ENCODE peak calls at places on chromosomes 5 and 9, in nine cellular contexts. One of them, this sample, is unnamed.

GRCh38 chr5:135433626-135434426 is 13.3 kb downstream of the DCANP1 start:
- DNase-seq in endothelial cell: no peak
- DNase-seq in A549: no peak
- DNase-seq in coronary artery: no peak
- DNase-seq in GM20000: no peak
- DNase-seq in colonic mucosa: no peak
- DNase-seq in fibroblast of mammary gland: peak
- DNase-seq in GM13977: no peak
- DNase-seq in neural crest cell: no peak
- DNase-seq in this sample: no peak

GRCh38 chr9:18786936-18787658 is 245.9 kb downstream of the SAXO1 start:
- DNase-seq in endothelial cell: no peak
- DNase-seq in colonic mucosa: no peak
- DNase-seq in GM13977: no peak
- DNase-seq in A549: no peak
- DNase-seq in fibroblast of mammary gland: peak
- DNase-seq in coronary artery: no peak
- DNase-seq in neural crest cell: no peak
- DNase-seq in GM20000: no peak
- DNase-seq in this sample: no peak

GRCh38 chr9:19465571-19466267 is 56.9 kb downstream of the ACER2 start:
- DNase-seq in endothelial cell: no peak
- DNase-seq in neural crest cell: no peak
- DNase-seq in A549: no peak
- DNase-seq in GM20000: no peak
- DNase-seq in fibroblast of mammary gland: no peak
- DNase-seq in GM13977: no peak
- DNase-seq in colonic mucosa: no peak
- DNase-seq in coronary artery: no peak
- DNase-seq in this sample: no peak

GRCh38 chr5:172591636-172592035 is 49.4 kb upstream of the NEURL1B start:
- DNase-seq in GM13977: no peak
- DNase-seq in colonic mucosa: no peak
- DNase-seq in neural crest cell: no peak
- DNase-seq in coronary artery: no peak
- DNase-seq in endothelial cell: no peak
- DNase-seq in fibroblast of mammary gland: no peak
- DNase-seq in GM20000: no peak
- DNase-seq in A549: no peak
- DNase-seq in this sample: no peak

GRCh38 chr5:111929892-111930291 is 172.9 kb upstream of the NREP start:
- DNase-seq in colonic mucosa: no peak
- DNase-seq in GM20000: no peak
- DNase-seq in GM13977: no peak
- DNase-seq in coronary artery: no peak
- DNase-seq in fibroblast of mammary gland: peak
- DNase-seq in A549: no peak
- DNase-seq in endothelial cell: no peak
- DNase-seq in neural crest cell: no peak
- DNase-seq in this sample: no peak

GRCh38 chr5:57725628-57726504 is 243.3 kb upstream of the ACTBL2 start:
- DNase-seq in colonic mucosa: no peak
- DNase-seq in A549: no peak
- DNase-seq in coronary artery: no peak
- DNase-seq in GM20000: no peak
- DNase-seq in endothelial cell: no peak
- DNase-seq in neural crest cell: no peak
- DNase-seq in GM13977: no peak
- DNase-seq in fibroblast of mammary gland: no peak
- DNase-seq in this sample: no peak

GRCh38 chr9:76255781-76256455 is 138.3 kb downstream of the RFK start:
- DNase-seq in GM13977: no peak
- DNase-seq in colonic mucosa: peak
- DNase-seq in neural crest cell: no peak
- DNase-seq in endothelial cell: no peak
- DNase-seq in fibroblast of mammary gland: peak
- DNase-seq in A549: no peak
- DNase-seq in coronary artery: peak
- DNase-seq in GM20000: no peak
- DNase-seq in this sample: no peak

GRCh38 chr5:138900281-138900965 is 25.3 kb upstream of the LRRTM2 start:
- DNase-seq in neural crest cell: no peak
- DNase-seq in coronary artery: no peak
- DNase-seq in GM13977: no peak
- DNase-seq in endothelial cell: peak
- DNase-seq in fibroblast of mammary gland: peak
- DNase-seq in A549: no peak
- DNase-seq in GM20000: no peak
- DNase-seq in colonic mucosa: no peak
- DNase-seq in this sample: no peak

GRCh38 chr5:31193591-31194457 is at the start of gene CDH6:
- DNase-seq in coronary artery: peak
- DNase-seq in colonic mucosa: no peak
- DNase-seq in endothelial cell: peak
- DNase-seq in A549: peak
- DNase-seq in neural crest cell: peak
- DNase-seq in fibroblast of mammary gland: no peak
- DNase-seq in GM20000: no peak
- DNase-seq in GM13977: no peak
- DNase-seq in this sample: peak

GRCh38 chr9:119283118-119283794 is 86.0 kb downstream of the BRINP1 start:
- DNase-seq in A549: no peak
- DNase-seq in coronary artery: no peak
- DNase-seq in GM13977: no peak
- DNase-seq in fibroblast of mammary gland: peak
- DNase-seq in colonic mucosa: no peak
- DNase-seq in endothelial cell: no peak
- DNase-seq in neural crest cell: no peak
- DNase-seq in GM20000: no peak
- DNase-seq in this sample: no peak

GRCh38 chr9:21789541-21790037 is 12.8 kb upstream of the MTAP start:
- DNase-seq in coronary artery: no peak
- DNase-seq in endothelial cell: peak
- DNase-seq in GM20000: peak
- DNase-seq in A549: peak
- DNase-seq in GM13977: peak
- DNase-seq in neural crest cell: peak
- DNase-seq in colonic mucosa: peak
- DNase-seq in fibroblast of mammary gland: peak
- DNase-seq in this sample: peak

GRCh38 chr9:38388283-38389223 is 3.9 kb upstream of the ALDH1B1 start:
- DNase-seq in neural crest cell: no peak
- DNase-seq in endothelial cell: no peak
- DNase-seq in A549: no peak
- DNase-seq in GM13977: no peak
- DNase-seq in coronary artery: no peak
- DNase-seq in fibroblast of mammary gland: peak
- DNase-seq in GM20000: no peak
- DNase-seq in colonic mucosa: no peak
- DNase-seq in this sample: no peak

GRCh38 chr5:6595405-6595804 is 37.4 kb downstream of the NSUN2 start:
- DNase-seq in fibroblast of mammary gland: no peak
- DNase-seq in endothelial cell: no peak
- DNase-seq in neural crest cell: no peak
- DNase-seq in A549: no peak
- DNase-seq in GM13977: no peak
- DNase-seq in colonic mucosa: no peak
- DNase-seq in coronary artery: no peak
- DNase-seq in GM20000: no peak
- DNase-seq in this sample: no peak

GRCh38 chr5:58507715-58508114 is 16.5 kb downstream of the GAPT start:
- DNase-seq in A549: no peak
- DNase-seq in coronary artery: no peak
- DNase-seq in endothelial cell: no peak
- DNase-seq in GM13977: no peak
- DNase-seq in neural crest cell: no peak
- DNase-seq in colonic mucosa: no peak
- DNase-seq in fibroblast of mammary gland: no peak
- DNase-seq in GM20000: no peak
- DNase-seq in this sample: no peak

GRCh38 chr9:36092509-36093215 is 43.9 kb upstream of the GLIPR2 start:
- DNase-seq in GM13977: peak
- DNase-seq in neural crest cell: no peak
- DNase-seq in A549: no peak
- DNase-seq in colonic mucosa: peak
- DNase-seq in fibroblast of mammary gland: no peak
- DNase-seq in GM20000: peak
- DNase-seq in coronary artery: no peak
- DNase-seq in endothelial cell: no peak
- DNase-seq in this sample: no peak

GRCh38 chr9:19840953-19841352 is 52.1 kb upstream of the SLC24A2 start:
- DNase-seq in A549: no peak
- DNase-seq in GM20000: no peak
- DNase-seq in GM13977: no peak
- DNase-seq in endothelial cell: no peak
- DNase-seq in coronary artery: no peak
- DNase-seq in colonic mucosa: no peak
- DNase-seq in neural crest cell: no peak
- DNase-seq in fibroblast of mammary gland: no peak
- DNase-seq in this sample: no peak

GRCh38 chr5:16179511-16179935 is at the start of gene MARCHF11:
- DNase-seq in A549: no peak
- DNase-seq in fibroblast of mammary gland: no peak
- DNase-seq in coronary artery: no peak
- DNase-seq in GM20000: no peak
- DNase-seq in GM13977: no peak
- DNase-seq in neural crest cell: peak
- DNase-seq in endothelial cell: peak
- DNase-seq in colonic mucosa: no peak
- DNase-seq in this sample: peak

GRCh38 chr5:180161420-180162303 is 47.3 kb downstream of the RASGEF1C start:
- DNase-seq in neural crest cell: no peak
- DNase-seq in endothelial cell: no peak
- DNase-seq in colonic mucosa: no peak
- DNase-seq in coronary artery: peak
- DNase-seq in fibroblast of mammary gland: no peak
- DNase-seq in GM20000: no peak
- DNase-seq in GM13977: no peak
- DNase-seq in A549: no peak
- DNase-seq in this sample: no peak

GRCh38 chr9:113428062-113428600 is 17.6 kb downstream of the C9orf43 start:
- DNase-seq in A549: no peak
- DNase-seq in fibroblast of mammary gland: peak
- DNase-seq in coronary artery: no peak
- DNase-seq in colonic mucosa: no peak
- DNase-seq in GM13977: no peak
- DNase-seq in neural crest cell: no peak
- DNase-seq in endothelial cell: no peak
- DNase-seq in GM20000: no peak
- DNase-seq in this sample: no peak
- TF ChIP-seq CTCF in A549: no peak
- TF ChIP-seq CTCF in fibroblast of mammary gland: no peak
- TF ChIP-seq CTCF in coronary artery: no peak
- TF ChIP-seq CTCF in colonic mucosa: no peak
- TF ChIP-seq CTCF in GM13977: no peak
- TF ChIP-seq CTCF in neural crest cell: no peak
- TF ChIP-seq CTCF in endothelial cell: no peak
- TF ChIP-seq CTCF in GM20000: no peak
- TF ChIP-seq CTCF in this sample: no peak

DNA sequence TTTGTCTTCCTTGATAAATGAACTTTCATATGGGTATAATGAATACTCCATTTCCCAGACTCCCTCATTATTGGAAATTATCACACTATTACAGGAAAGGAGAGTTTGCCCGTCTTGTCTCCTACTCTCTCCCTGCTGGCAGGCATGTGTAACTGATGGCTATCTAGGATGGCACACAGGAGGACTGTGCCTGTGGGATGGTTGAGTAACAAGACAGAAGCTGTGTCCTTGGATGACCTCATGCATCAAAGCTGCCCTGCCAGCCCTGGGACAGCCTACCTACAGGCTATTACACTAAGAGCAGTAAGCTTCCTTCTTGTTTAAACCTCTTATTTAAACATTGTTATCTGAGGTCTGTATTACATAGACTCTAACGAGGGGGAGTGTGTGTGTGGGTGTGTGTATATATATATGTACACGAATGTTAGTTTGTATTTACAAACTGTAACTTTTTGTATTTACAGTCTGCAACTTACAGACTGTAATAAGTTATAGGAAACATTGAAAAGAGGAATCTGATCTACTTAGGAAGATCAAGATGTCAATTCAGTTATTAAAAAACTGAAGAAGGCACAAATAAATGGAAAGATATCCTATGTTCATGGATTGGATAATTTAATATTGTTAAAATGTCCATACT is 247.6 kb upstream of the ACO1 start:
- DNase-seq in endothelial cell: no peak
- DNase-seq in GM13977: no peak
- DNase-seq in colonic mucosa: no peak
- DNase-seq in GM20000: no peak
- DNase-seq in neural crest cell: no peak
- DNase-seq in A549: no peak
- DNase-seq in coronary artery: no peak
- DNase-seq in fibroblast of mammary gland: no peak
- DNase-seq in this sample: no peak
- TF ChIP-seq CTCF in endothelial cell: no peak
- TF ChIP-seq CTCF in GM13977: no peak
- TF ChIP-seq CTCF in colonic mucosa: no peak
- TF ChIP-seq CTCF in GM20000: no peak
- TF ChIP-seq CTCF in neural crest cell: peak
- TF ChIP-seq CTCF in A549: no peak
- TF ChIP-seq CTCF in coronary artery: no peak
- TF ChIP-seq CTCF in fibroblast of mammary gland: no peak
- TF ChIP-seq CTCF in this sample: peak

DNA sequence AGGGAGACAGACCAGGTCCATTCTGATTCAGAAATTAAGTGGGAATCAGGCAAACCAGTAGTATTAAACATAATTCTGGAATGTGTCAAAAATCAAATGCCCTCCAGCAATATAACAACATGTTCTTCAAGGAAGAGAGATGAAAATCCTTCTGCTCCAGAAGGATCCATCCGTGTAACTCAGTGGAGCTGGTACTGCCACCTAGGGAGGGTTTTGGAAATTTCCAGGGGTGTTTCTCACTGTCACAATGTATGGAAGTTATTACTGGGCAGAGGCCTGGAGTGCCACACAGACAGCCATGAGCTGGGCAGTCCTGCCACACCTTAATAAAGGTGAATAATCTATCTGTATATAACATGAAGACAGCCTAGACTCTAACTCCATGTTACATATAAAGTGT is 87.5 kb downstream of the TTLL11 start:
- DNase-seq in GM13977: no peak
- DNase-seq in GM20000: no peak
- DNase-seq in neural crest cell: no peak
- DNase-seq in coronary artery: no peak
- DNase-seq in endothelial cell: peak
- DNase-seq in A549: peak
- DNase-seq in fibroblast of mammary gland: no peak
- DNase-seq in colonic mucosa: peak
- DNase-seq in this sample: no peak
- TF ChIP-seq CTCF in GM13977: no peak
- TF ChIP-seq CTCF in GM20000: no peak
- TF ChIP-seq CTCF in neural crest cell: peak
- TF ChIP-seq CTCF in coronary artery: no peak
- TF ChIP-seq CTCF in endothelial cell: no peak
- TF ChIP-seq CTCF in A549: peak
- TF ChIP-seq CTCF in fibroblast of mammary gland: peak
- TF ChIP-seq CTCF in colonic mucosa: peak
- TF ChIP-seq CTCF in this sample: no peak

DNA sequence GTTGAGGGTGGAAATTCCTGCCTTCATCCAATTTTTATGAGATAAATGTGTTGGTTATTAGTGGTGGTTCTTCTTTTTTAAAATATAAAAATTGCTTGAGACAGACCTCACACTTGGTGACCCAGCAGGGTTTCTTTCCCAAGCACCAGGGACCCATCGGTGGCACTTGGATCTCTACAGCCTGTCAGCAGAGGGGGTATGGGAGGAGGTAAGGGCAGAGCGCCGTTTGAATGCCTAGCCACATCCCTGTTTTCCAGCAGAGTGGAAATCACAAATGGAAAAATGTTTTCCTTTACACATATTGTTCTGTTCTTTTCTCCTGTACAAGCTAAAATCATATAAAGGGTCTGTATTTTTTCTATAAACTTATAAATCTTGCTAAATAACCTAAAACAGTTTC is 248.0 kb downstream of the NR3C1 start:
- DNase-seq in neural crest cell: no peak
- DNase-seq in coronary artery: no peak
- DNase-seq in GM20000: no peak
- DNase-seq in colonic mucosa: no peak
- DNase-seq in endothelial cell: no peak
- DNase-seq in A549: no peak
- DNase-seq in GM13977: no peak
- DNase-seq in fibroblast of mammary gland: no peak
- DNase-seq in this sample: no peak
- TF ChIP-seq CTCF in neural crest cell: no peak
- TF ChIP-seq CTCF in coronary artery: no peak
- TF ChIP-seq CTCF in GM20000: no peak
- TF ChIP-seq CTCF in colonic mucosa: no peak
- TF ChIP-seq CTCF in endothelial cell: no peak
- TF ChIP-seq CTCF in A549: no peak
- TF ChIP-seq CTCF in GM13977: no peak
- TF ChIP-seq CTCF in fibroblast of mammary gland: no peak
- TF ChIP-seq CTCF in this sample: no peak

This sample was measured in glutamatergic neuron.